ENCODE peak calls at places on chromosomes 7 and 10, in seven cellular contexts. Y is lower lobe of right lung, O is colonic mucosa, Q is astrocyte, J is AG04450, F is GM23338, Z is neural progenitor cell. X is an unnamed sample.

GRCh38 chr10:77602231-77602912 is 35.2 kb downstream of the KCNMA1 start:
- DNase-seq in J (peak), Z (no peak), F (no peak), Y (no peak), Q (no peak), O (no peak), X (no peak)

GRCh38 chr10:80406249-80406648 is 2.1 kb upstream of the PRXL2A start:
- DNase-seq in J (no peak), Z (no peak), Y (no peak), O (no peak), F (no peak), Q (no peak), X (no peak)

GRCh38 chr7:24685706-24686105 is 71.6 kb downstream of the GSDME start:
- DNase-seq in Y (no peak), O (no peak), F (peak), J (no peak), Q (no peak), Z (no peak), X (no peak)

GRCh38 chr10:53886325-53887300 is 914.4 kb downstream of the PCDH15 start:
- DNase-seq in Q (no peak), J (no peak), O (peak), Z (no peak), F (no peak), Y (no peak), X (no peak)

GRCh38 chr10:44325878-44326277 is 59.0 kb downstream of the CXCL12 start:
- DNase-seq in F (no peak), Z (no peak), Y (no peak), J (no peak), O (no peak), Q (no peak), X (no peak)

GRCh38 chr7:147406521-147407115 is 1183.9 kb upstream of the C7orf33 start:
- DNase-seq in F (no peak), O (no peak), Q (no peak), Z (no peak), J (no peak), Y (no peak), X (no peak)

GRCh38 chr7:137987011-137987334 is 14.9 kb downstream of the CREB3L2 start:
- DNase-seq in Z (no peak), O (no peak), Q (no peak), Y (no peak), J (no peak), F (no peak), X (no peak)

GRCh38 chr10:5951167-5951711 is 26.1 kb downstream of the IL15RA start:
- DNase-seq in Q (peak), J (no peak), O (no peak), Y (peak), Z (no peak), F (no peak), X (no peak)

GRCh38 chr7:55086413-55087201 is 67.8 kb downstream of the EGFR start:
- DNase-seq in J (peak), Z (no peak), F (no peak), Y (no peak), Q (peak), O (no peak), X (peak)

GRCh38 chr7:35716038-35716803 is 21.3 kb upstream of the HERPUD2 start:
- DNase-seq in F (no peak), Z (no peak), Q (no peak), O (no peak), Y (no peak), J (no peak), X (no peak)

GRCh38 chr7:138890782-138891445 is 90.3 kb downstream of the KIAA1549 start:
- DNase-seq in Y (no peak), F (no peak), Z (no peak), J (no peak), Q (peak), O (no peak), X (no peak)

GRCh38 chr7:78197447-78197846 is 398.9 kb downstream of the PHTF2 start:
- DNase-seq in F (no peak), J (no peak), Z (no peak), O (no peak), Q (peak), Y (no peak), X (peak)

GRCh38 chr7:73895626-73896025 is 34.7 kb downstream of the TMEM270 start:
- DNase-seq in Y (no peak), Z (no peak), O (no peak), Q (no peak), F (no peak), J (no peak), X (no peak)

GRCh38 chr10:17021661-17022060 is 108.0 kb downstream of the CUBN start:
- DNase-seq in Q (no peak), O (no peak), J (no peak), F (peak), Y (no peak), Z (peak), X (no peak)

GRCh38 chr7:120171406-120171805 is 101.6 kb upstream of the KCND2 start:
- DNase-seq in Y (no peak), F (no peak), J (no peak), Q (no peak), Z (no peak), O (no peak), X (no peak)

GRCh38 chr7:139683137-139683871 is 94.5 kb downstream of the HIPK2 start:
- DNase-seq in Y (no peak), Z (no peak), O (no peak), F (no peak), J (no peak), Q (peak), X (peak)

GRCh38 chr7:46058424-46058823 is 137.4 kb upstream of the IGFBP3 start:
- DNase-seq in Z (no peak), O (no peak), Q (peak), Y (no peak), J (no peak), F (no peak), X (no peak)

GRCh38 chr10:30751678-30752331 is 122.3 kb upstream of the LYZL2 start:
- DNase-seq in F (peak), J (peak), Y (peak), Q (peak), Z (peak), O (peak), X (no peak)

GRCh38 chr7:24455813-24456525 is 117.3 kb upstream of the PALS2 start:
- DNase-seq in Q (peak), J (no peak), F (no peak), Y (no peak), O (no peak), Z (no peak), X (no peak)

GRCh38 chr7:96131525-96131924 is 190.4 kb downstream of the SLC25A13 start:
- DNase-seq in Z (peak), O (no peak), Y (no peak), Q (no peak), J (no peak), F (peak), X (no peak)

GRCh38 chr7:92976931-92977330 is 140.6 kb upstream of the CDK6 start:
- DNase-seq in J (no peak), Q (no peak), Y (no peak), O (no peak), Z (no peak), F (no peak), X (no peak)

GRCh38 chr10:128318366-128318765 is 192.1 kb upstream of the MKI67 start:
- DNase-seq in Q (no peak), Y (no peak), Z (no peak), O (no peak), J (no peak), F (no peak), X (no peak)

GRCh38 chr7:117193564-117193963 is 129.3 kb downstream of the WNT2 start:
- DNase-seq in O (no peak), F (no peak), J (no peak), Z (no peak), Y (no peak), Q (peak), X (no peak)

GRCh38 chr10:110036640-110037039 is 28.9 kb downstream of the ADD3 start:
- DNase-seq in O (no peak), Z (no peak), Y (no peak), Q (no peak), F (no peak), J (no peak), X (no peak)

GRCh38 chr10:98916751-98917150 is 318.9 kb downstream of the HPSE2 start:
- DNase-seq in O (no peak), Q (no peak), Y (no peak), Z (no peak), J (no peak), F (peak), X (no peak)

GRCh38 chr7:13181221-13181620 is 493.8 kb downstream of the ARL4A start:
- DNase-seq in Z (peak), F (no peak), Y (no peak), Q (peak), J (no peak), O (no peak), X (no peak)

GRCh38 chr7:155129789-155130188 is 59.7 kb downstream of the HTR5A start:
- DNase-seq in F (no peak), Y (no peak), O (no peak), Q (no peak), J (no peak), Z (no peak), X (no peak)

GRCh38 chr10:104336829-104337526 is 1.3 kb downstream of the ITPRIP start:
- DNase-seq in O (peak), F (no peak), Y (no peak), Z (peak), Q (peak), J (no peak), X (no peak)

GRCh38 chr7:131170440-131171105 is 157.1 kb upstream of the MKLN1 start:
- DNase-seq in Y (no peak), J (no peak), O (no peak), Q (peak), Z (peak), F (no peak), X (no peak)

GRCh38 chr10:16905304-16905703 is 88.1 kb upstream of the RSU1 start:
- DNase-seq in Q (peak), Z (no peak), O (no peak), F (no peak), Y (no peak), J (no peak), X (peak)

GRCh38 chr7:139570119-139570518 is 46.6 kb downstream of the CLEC2L start:
- DNase-seq in F (no peak), Z (peak), Y (no peak), Q (no peak), J (no peak), O (no peak), X (no peak)

GRCh38 chr7:72805526-72806494 is 22.2 kb downstream of the TYW1B start:
- DNase-seq in F (no peak), Y (no peak), O (no peak), J (no peak), Q (peak), Z (no peak), X (peak)

GRCh38 chr10:22606164-22606614 is 108.2 kb downstream of the PIP4K2A start:
- DNase-seq in Z (no peak), J (no peak), F (no peak), Q (peak), Y (peak), O (no peak), X (no peak)

GRCh38 chr10:13099144-13099665 is 758 bp upstream of the OPTN start:
- DNase-seq in Q (no peak), Y (no peak), F (peak), Z (peak), O (peak), J (no peak), X (no peak)

GRCh38 chr10:125156739-125157472 is 3.5 kb downstream of the CTBP2 start:
- DNase-seq in Q (no peak), Z (no peak), J (no peak), O (peak), Y (no peak), F (no peak), X (no peak)

GRCh38 chr10:102231357-102232318 is 5.5 kb downstream of the ELOVL3 start:
- DNase-seq in Q (no peak), Z (peak), J (no peak), O (peak), F (peak), Y (peak), X (no peak)

GRCh38 chr7:17229257-17229656 is 69.2 kb upstream of the AHR start:
- DNase-seq in F (no peak), J (no peak), O (no peak), Q (no peak), Z (no peak), Y (no peak), X (no peak)

DNA sequence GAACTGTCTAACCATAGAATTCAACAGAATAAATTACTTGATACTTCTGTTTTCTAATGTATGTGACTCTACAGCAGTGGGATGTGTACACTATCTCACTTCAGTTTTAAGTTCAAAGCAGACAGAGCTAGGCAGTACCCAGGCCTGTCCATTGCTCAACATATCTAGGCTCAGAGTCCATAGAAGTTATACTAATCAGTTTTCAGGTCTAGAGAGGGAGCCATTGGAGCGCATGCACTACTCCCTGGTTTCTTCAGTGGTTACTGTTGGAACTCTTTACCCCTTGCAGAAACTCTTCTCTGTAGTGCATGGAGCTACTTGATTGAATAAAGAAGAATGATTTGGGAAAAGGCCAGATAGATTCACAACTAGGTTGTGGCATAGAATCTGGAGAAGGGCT is 4.4 kb downstream of the CD36 start:
- DNase-seq in J (no peak), O (no peak), Y (no peak), Z (no peak), Q (no peak), F (no peak), X (no peak)
- H3K4me3 ChIP-seq in J (no peak), O (no peak), Y (no peak), Z (no peak), Q (no peak), F (no peak), X (no peak)

GRCh38 chr10:34205452-34205851 is 609.6 kb downstream of the PARD3 start:
- DNase-seq in J (no peak), F (no peak), O (no peak), Z (no peak), Q (no peak), Y (peak), X (no peak)

GRCh38 chr10:34203966-34204630 is 611.0 kb downstream of the PARD3 start:
- DNase-seq in Q (no peak), Z (no peak), F (no peak), O (no peak), J (no peak), Y (no peak), X (no peak)

GRCh38 chr10:34207350-34207749 is 607.7 kb downstream of the PARD3 start:
- DNase-seq in J (no peak), Z (peak), Y (no peak), F (no peak), O (no peak), Q (no peak), X (no peak)

GRCh38 chr10:34206602-34207268 is 608.4 kb downstream of the PARD3 start:
- DNase-seq in Y (no peak), Z (no peak), J (no peak), Q (no peak), O (peak), F (no peak), X (no peak)

GRCh38 chr10:34206078-34206477 is 609.0 kb downstream of the PARD3 start:
- DNase-seq in F (no peak), O (no peak), J (no peak), Z (no peak), Y (no peak), Q (no peak), X (no peak)
- TF ChIP-seq CTCF in F (peak), O (no peak), J (no peak), Z (no peak), Y (no peak), Q (no peak), X (no peak)

GRCh38 chr7:151205749-151206148 is 4.5 kb downstream of the H2BK1 start:
- DNase-seq in J (no peak), Q (no peak), F (no peak), O (no peak), Z (no peak), Y (no peak), X (no peak)

GRCh38 chr7:151207796-151208195 is 2.5 kb downstream of the H2BK1 start:
- DNase-seq in Q (no peak), F (no peak), Y (no peak), O (no peak), J (no peak), Z (no peak), X (no peak)

GRCh38 chr7:151209588-151209987 is 700 bp downstream of the H2BK1 start:
- DNase-seq in Y (no peak), O (no peak), F (no peak), Z (no peak), Q (no peak), J (no peak), X (no peak)

GRCh38 chr7:151206914-151207313 is 3.4 kb downstream of the H2BK1 start:
- DNase-seq in O (no peak), Y (no peak), J (no peak), Q (no peak), F (no peak), Z (no peak), X (no peak)

DNA sequence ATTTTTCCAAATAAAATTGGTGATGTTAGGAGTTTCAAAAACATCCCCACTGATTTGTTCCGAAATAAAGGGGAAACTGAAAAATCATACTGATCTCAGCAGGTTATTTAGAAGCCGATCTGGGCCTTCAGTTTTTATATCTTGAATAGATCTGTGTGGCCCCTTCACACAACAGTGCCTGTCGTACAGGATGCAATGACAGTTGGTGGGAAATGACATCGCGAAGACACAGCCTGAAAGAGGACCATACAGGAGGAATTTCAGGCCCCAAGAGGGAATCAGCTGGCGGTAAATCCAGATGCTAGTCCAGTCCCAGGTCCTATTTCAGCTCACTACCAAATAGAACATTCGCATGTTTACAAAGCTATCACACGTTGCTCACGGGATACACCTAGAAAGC is 3.0 kb downstream of the H2BK1 start:
- DNase-seq in F (no peak), Y (no peak), O (no peak), Q (no peak), J (no peak), Z (no peak), X (no peak)
- H3K4me3 ChIP-seq in F (no peak), Y (no peak), O (no peak), Q (no peak), J (no peak), Z (no peak), X (no peak)

DNA sequence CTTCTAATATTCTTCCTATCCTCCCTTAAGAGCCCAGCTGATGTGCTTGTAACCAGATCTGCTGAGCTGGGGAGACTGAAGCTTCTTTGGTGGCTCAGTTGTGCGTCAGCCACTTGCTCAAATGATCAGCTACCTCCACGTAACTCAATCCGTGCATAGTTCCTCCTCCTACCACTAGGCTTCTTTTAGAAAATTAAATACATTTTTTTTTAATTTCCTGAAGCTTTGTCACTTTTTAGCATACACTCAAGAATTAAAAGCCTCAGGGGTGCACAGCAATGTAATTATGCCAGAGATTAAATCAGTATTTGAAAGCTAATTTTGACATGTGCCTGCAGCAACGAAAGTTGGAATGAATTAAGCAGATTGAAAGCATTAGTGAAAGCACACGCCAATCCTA is 20.4 kb upstream of the PRLHR start:
- DNase-seq in Q (no peak), Y (no peak), O (no peak), F (peak), Z (no peak), J (no peak), X (peak)
- TF ChIP-seq CTCF in Q (no peak), Y (no peak), O (no peak), F (peak), Z (peak), J (no peak), X (no peak)

GRCh38 chr10:132443998-132444876 is 47.2 kb downstream of the PWWP2B start:
- DNase-seq in Z (no peak), O (no peak), Q (no peak), F (peak), Y (no peak), J (no peak), X (no peak)
- H3K4me3 ChIP-seq in Z (no peak), O (no peak), Q (no peak), F (no peak), Y (no peak), J (no peak), X (no peak)

GRCh38 chr7:100148559-100149328 is at the start of gene LAMTOR4:
- DNase-seq in F (peak), Q (peak), Y (peak), J (peak), Z (peak), O (peak), X (peak)
- TF ChIP-seq CTCF in F (peak), Q (no peak), Y (no peak), J (no peak), Z (peak), O (no peak), X (no peak)

GRCh38 chr7:113078321-113078720 is 8.3 kb downstream of the GPR85 start:
- DNase-seq in Z (no peak), F (no peak), J (no peak), Y (no peak), Q (no peak), O (no peak), X (no peak)

GRCh38 chr7:113071465-113071864 is 15.2 kb downstream of the GPR85 start:
- DNase-seq in F (no peak), Q (peak), J (no peak), Y (peak), Z (no peak), O (no peak), X (no peak)

GRCh38 chr7:113076703-113077102 is 9.9 kb downstream of the GPR85 start:
- DNase-seq in O (no peak), Q (no peak), Y (no peak), J (no peak), Z (no peak), F (peak), X (no peak)
- H3K4me3 ChIP-seq in O (no peak), Q (no peak), Y (no peak), J (no peak), Z (no peak), F (no peak), X (no peak)

DNA sequence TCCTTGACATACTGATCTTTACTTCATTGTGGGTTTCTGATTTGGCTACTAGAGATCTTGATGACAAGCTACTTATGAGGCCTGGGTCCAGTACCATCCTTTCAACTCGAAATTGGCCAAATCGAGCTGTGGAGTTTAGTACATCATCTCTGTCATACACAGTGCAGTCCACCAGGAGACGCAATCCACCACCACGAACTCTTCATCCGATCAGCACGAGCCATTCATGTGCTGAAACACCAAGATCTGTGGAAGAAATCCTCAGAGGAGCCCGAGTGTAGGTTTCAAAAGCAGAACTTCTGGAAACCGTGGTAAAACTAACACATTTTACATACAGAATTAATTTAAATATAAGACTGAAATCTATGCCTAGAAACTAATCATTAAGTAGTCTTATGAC is 14.2 kb downstream of the DNAJC9 start:
- DNase-seq in J (no peak), Y (no peak), Z (peak), F (peak), O (no peak), Q (no peak), X (no peak)
- TF ChIP-seq CTCF in J (peak), Y (no peak), Z (peak), F (peak), O (no peak), Q (no peak), X (no peak)

X was measured in AG04449.